ENCODE peak calls at places on chromosomes 6 and 20, in eight cellular contexts. One of them, this sample, is unnamed.

GRCh38 chr20:48826883-48827771 is 672 bp downstream of the PREX1 start:
- DNase-seq in aorta: peak; percentile 88
- DNase-seq in PC-3: peak; percentile 24
- DNase-seq in GM12892: no peak
- DNase-seq in activated T-cell treated with anti-CD3 and anti-CD28 coated beads, Interleukin-2, amount 50 U/mL, for 4 hours: no peak
- DNase-seq in fibroblast of pulmonary artery: no peak
- DNase-seq in activated naive CD4-positive, alpha-beta T cell treated with anti-CD3 and anti-CD28 coated beads for 36 hours: no peak
- DNase-seq in ACHN: peak; percentile 27
- DNase-seq in this sample: peak; percentile 47

GRCh38 chr20:18632196-18632789 is 44.4 kb downstream of the DTD1 start:
- DNase-seq in activated naive CD4-positive, alpha-beta T cell treated with anti-CD3 and anti-CD28 coated beads for 36 hours: peak; percentile 66
- DNase-seq in aorta: peak; percentile 81
- DNase-seq in GM12892: peak; percentile 22
- DNase-seq in PC-3: peak; percentile 67
- DNase-seq in fibroblast of pulmonary artery: peak; percentile 74
- DNase-seq in activated T-cell treated with anti-CD3 and anti-CD28 coated beads, Interleukin-2, amount 50 U/mL, for 4 hours: peak; percentile 32
- DNase-seq in ACHN: peak; percentile 44
- DNase-seq in this sample: peak; percentile 70

GRCh38 chr6:65979120-65979519 is 272.1 kb upstream of the EYS start:
- DNase-seq in GM12892: no peak
- DNase-seq in PC-3: peak; percentile 60
- DNase-seq in fibroblast of pulmonary artery: peak; percentile 1
- DNase-seq in ACHN: no peak
- DNase-seq in activated T-cell treated with anti-CD3 and anti-CD28 coated beads, Interleukin-2, amount 50 U/mL, for 4 hours: no peak
- DNase-seq in aorta: no peak
- DNase-seq in activated naive CD4-positive, alpha-beta T cell treated with anti-CD3 and anti-CD28 coated beads for 36 hours: no peak
- DNase-seq in this sample: no peak

GRCh38 chr6:113203135-113203534 is 654.0 kb upstream of the MARCKS start:
- DNase-seq in activated naive CD4-positive, alpha-beta T cell treated with anti-CD3 and anti-CD28 coated beads for 36 hours: no peak
- DNase-seq in fibroblast of pulmonary artery: no peak
- DNase-seq in activated T-cell treated with anti-CD3 and anti-CD28 coated beads, Interleukin-2, amount 50 U/mL, for 4 hours: no peak
- DNase-seq in PC-3: no peak
- DNase-seq in aorta: no peak
- DNase-seq in GM12892: no peak
- DNase-seq in ACHN: no peak
- DNase-seq in this sample: no peak

GRCh38 chr6:27662770-27663169 is 189.9 kb upstream of the ZNF184 start:
- DNase-seq in GM12892: no peak
- DNase-seq in activated T-cell treated with anti-CD3 and anti-CD28 coated beads, Interleukin-2, amount 50 U/mL, for 4 hours: no peak
- DNase-seq in PC-3: no peak
- DNase-seq in aorta: no peak
- DNase-seq in activated naive CD4-positive, alpha-beta T cell treated with anti-CD3 and anti-CD28 coated beads for 36 hours: no peak
- DNase-seq in fibroblast of pulmonary artery: no peak
- DNase-seq in ACHN: no peak
- DNase-seq in this sample: no peak

GRCh38 chr6:149566372-149567193 is at the start of gene GINM1:
- DNase-seq in ACHN: peak; percentile 53
- DNase-seq in GM12892: no peak
- DNase-seq in activated naive CD4-positive, alpha-beta T cell treated with anti-CD3 and anti-CD28 coated beads for 36 hours: peak; percentile 55
- DNase-seq in PC-3: peak; percentile 45
- DNase-seq in activated T-cell treated with anti-CD3 and anti-CD28 coated beads, Interleukin-2, amount 50 U/mL, for 4 hours: peak; percentile 42
- DNase-seq in fibroblast of pulmonary artery: peak; percentile 36
- DNase-seq in aorta: peak; percentile 84
- DNase-seq in this sample: peak; percentile 53

GRCh38 chr6:19895866-19896579 is 58.9 kb downstream of the ID4 start:
- DNase-seq in GM12892: no peak
- DNase-seq in aorta: no peak
- DNase-seq in PC-3: peak; percentile 38
- DNase-seq in activated T-cell treated with anti-CD3 and anti-CD28 coated beads, Interleukin-2, amount 50 U/mL, for 4 hours: no peak
- DNase-seq in activated naive CD4-positive, alpha-beta T cell treated with anti-CD3 and anti-CD28 coated beads for 36 hours: no peak
- DNase-seq in ACHN: no peak
- DNase-seq in fibroblast of pulmonary artery: no peak
- DNase-seq in this sample: no peak

GRCh38 chr6:156617376-156617775 is 159.8 kb upstream of the ARID1B start:
- DNase-seq in fibroblast of pulmonary artery: peak; percentile 78
- DNase-seq in ACHN: no peak
- DNase-seq in aorta: no peak
- DNase-seq in activated naive CD4-positive, alpha-beta T cell treated with anti-CD3 and anti-CD28 coated beads for 36 hours: no peak
- DNase-seq in PC-3: no peak
- DNase-seq in activated T-cell treated with anti-CD3 and anti-CD28 coated beads, Interleukin-2, amount 50 U/mL, for 4 hours: no peak
- DNase-seq in GM12892: no peak
- DNase-seq in this sample: no peak

GRCh38 chr6:42300701-42301100 is 83.0 kb upstream of the MRPS10 start:
- DNase-seq in activated naive CD4-positive, alpha-beta T cell treated with anti-CD3 and anti-CD28 coated beads for 36 hours: no peak
- DNase-seq in fibroblast of pulmonary artery: no peak
- DNase-seq in PC-3: peak; percentile 54
- DNase-seq in activated T-cell treated with anti-CD3 and anti-CD28 coated beads, Interleukin-2, amount 50 U/mL, for 4 hours: no peak
- DNase-seq in GM12892: no peak
- DNase-seq in aorta: no peak
- DNase-seq in ACHN: no peak
- DNase-seq in this sample: no peak

GRCh38 chr6:122665929-122666328 is 55.7 kb downstream of the PKIB start:
- DNase-seq in GM12892: no peak
- DNase-seq in aorta: no peak
- DNase-seq in ACHN: no peak
- DNase-seq in PC-3: no peak
- DNase-seq in activated T-cell treated with anti-CD3 and anti-CD28 coated beads, Interleukin-2, amount 50 U/mL, for 4 hours: no peak
- DNase-seq in activated naive CD4-positive, alpha-beta T cell treated with anti-CD3 and anti-CD28 coated beads for 36 hours: no peak
- DNase-seq in fibroblast of pulmonary artery: no peak
- DNase-seq in this sample: no peak

GRCh38 chr6:101728388-101728787 is 334.9 kb downstream of the GRIK2 start:
- DNase-seq in PC-3: no peak
- DNase-seq in aorta: no peak
- DNase-seq in activated naive CD4-positive, alpha-beta T cell treated with anti-CD3 and anti-CD28 coated beads for 36 hours: no peak
- DNase-seq in activated T-cell treated with anti-CD3 and anti-CD28 coated beads, Interleukin-2, amount 50 U/mL, for 4 hours: no peak
- DNase-seq in fibroblast of pulmonary artery: no peak
- DNase-seq in ACHN: no peak
- DNase-seq in GM12892: no peak
- DNase-seq in this sample: no peak

GRCh38 chr6:112539355-112539754 is 192.2 kb downstream of the RFPL4B start:
- DNase-seq in fibroblast of pulmonary artery: no peak
- DNase-seq in aorta: no peak
- DNase-seq in activated naive CD4-positive, alpha-beta T cell treated with anti-CD3 and anti-CD28 coated beads for 36 hours: no peak
- DNase-seq in activated T-cell treated with anti-CD3 and anti-CD28 coated beads, Interleukin-2, amount 50 U/mL, for 4 hours: no peak
- DNase-seq in PC-3: no peak
- DNase-seq in ACHN: no peak
- DNase-seq in GM12892: no peak
- DNase-seq in this sample: no peak

GRCh38 chr6:129592516-129593232 is 117.3 kb downstream of the ARHGAP18 start:
- DNase-seq in ACHN: no peak
- DNase-seq in PC-3: peak; percentile 50
- DNase-seq in aorta: no peak
- DNase-seq in fibroblast of pulmonary artery: no peak
- DNase-seq in activated naive CD4-positive, alpha-beta T cell treated with anti-CD3 and anti-CD28 coated beads for 36 hours: peak; percentile 35
- DNase-seq in GM12892: no peak
- DNase-seq in activated T-cell treated with anti-CD3 and anti-CD28 coated beads, Interleukin-2, amount 50 U/mL, for 4 hours: no peak
- DNase-seq in this sample: no peak

GRCh38 chr6:22248513-22249308 is 48.1 kb downstream of the PRL start:
- DNase-seq in aorta: no peak
- DNase-seq in ACHN: peak; percentile 88
- DNase-seq in GM12892: no peak
- DNase-seq in activated T-cell treated with anti-CD3 and anti-CD28 coated beads, Interleukin-2, amount 50 U/mL, for 4 hours: no peak
- DNase-seq in PC-3: peak; percentile 93
- DNase-seq in activated naive CD4-positive, alpha-beta T cell treated with anti-CD3 and anti-CD28 coated beads for 36 hours: no peak
- DNase-seq in fibroblast of pulmonary artery: peak; percentile 79
- DNase-seq in this sample: no peak

GRCh38 chr20:60210779-60211617 is 252.8 kb downstream of the CDH26 start:
- DNase-seq in PC-3: peak; percentile 68
- DNase-seq in GM12892: peak; percentile 32
- DNase-seq in aorta: peak; percentile 79
- DNase-seq in fibroblast of pulmonary artery: peak; percentile 46
- DNase-seq in activated naive CD4-positive, alpha-beta T cell treated with anti-CD3 and anti-CD28 coated beads for 36 hours: peak; percentile 71
- DNase-seq in activated T-cell treated with anti-CD3 and anti-CD28 coated beads, Interleukin-2, amount 50 U/mL, for 4 hours: peak; percentile 40
- DNase-seq in ACHN: peak; percentile 53
- DNase-seq in this sample: peak; percentile 63

GRCh38 chr20:52268184-52268583 is 76.6 kb upstream of the ZFP64 start:
- DNase-seq in activated naive CD4-positive, alpha-beta T cell treated with anti-CD3 and anti-CD28 coated beads for 36 hours: no peak
- DNase-seq in ACHN: no peak
- DNase-seq in activated T-cell treated with anti-CD3 and anti-CD28 coated beads, Interleukin-2, amount 50 U/mL, for 4 hours: no peak
- DNase-seq in GM12892: no peak
- DNase-seq in PC-3: no peak
- DNase-seq in fibroblast of pulmonary artery: peak; percentile 6
- DNase-seq in aorta: no peak
- DNase-seq in this sample: no peak

GRCh38 chr6:150310539-150310938 is 58.3 kb upstream of the IYD start:
- DNase-seq in PC-3: no peak
- DNase-seq in ACHN: no peak
- DNase-seq in GM12892: no peak
- DNase-seq in fibroblast of pulmonary artery: no peak
- DNase-seq in aorta: no peak
- DNase-seq in activated naive CD4-positive, alpha-beta T cell treated with anti-CD3 and anti-CD28 coated beads for 36 hours: no peak
- DNase-seq in activated T-cell treated with anti-CD3 and anti-CD28 coated beads, Interleukin-2, amount 50 U/mL, for 4 hours: no peak
- DNase-seq in this sample: no peak

GRCh38 chr6:138242987-138243592 is 24.8 kb upstream of the PBOV1 start:
- DNase-seq in GM12892: no peak
- DNase-seq in activated naive CD4-positive, alpha-beta T cell treated with anti-CD3 and anti-CD28 coated beads for 36 hours: no peak
- DNase-seq in activated T-cell treated with anti-CD3 and anti-CD28 coated beads, Interleukin-2, amount 50 U/mL, for 4 hours: no peak
- DNase-seq in ACHN: no peak
- DNase-seq in PC-3: peak; percentile 20
- DNase-seq in aorta: no peak
- DNase-seq in fibroblast of pulmonary artery: no peak
- DNase-seq in this sample: no peak

GRCh38 chr6:41546866-41547798 is 951 bp downstream of the FOXP4 start:
- DNase-seq in GM12892: peak; percentile 45
- DNase-seq in activated naive CD4-positive, alpha-beta T cell treated with anti-CD3 and anti-CD28 coated beads for 36 hours: peak; percentile 55
- DNase-seq in fibroblast of pulmonary artery: peak; percentile 51
- DNase-seq in PC-3: peak; percentile 33
- DNase-seq in aorta: peak; percentile 81
- DNase-seq in activated T-cell treated with anti-CD3 and anti-CD28 coated beads, Interleukin-2, amount 50 U/mL, for 4 hours: no peak
- DNase-seq in ACHN: peak; percentile 36
- DNase-seq in this sample: peak; percentile 49

GRCh38 chr6:158043008-158043407 is 61.3 kb downstream of the SYNJ2 start:
- DNase-seq in GM12892: no peak
- DNase-seq in ACHN: no peak
- DNase-seq in PC-3: no peak
- DNase-seq in activated T-cell treated with anti-CD3 and anti-CD28 coated beads, Interleukin-2, amount 50 U/mL, for 4 hours: peak; percentile 1
- DNase-seq in aorta: peak; percentile 70
- DNase-seq in fibroblast of pulmonary artery: no peak
- DNase-seq in activated naive CD4-positive, alpha-beta T cell treated with anti-CD3 and anti-CD28 coated beads for 36 hours: no peak
- DNase-seq in this sample: no peak

GRCh38 chr6:1436334-1437306 is 47.2 kb downstream of the FOXF2 start:
- DNase-seq in activated T-cell treated with anti-CD3 and anti-CD28 coated beads, Interleukin-2, amount 50 U/mL, for 4 hours: peak; percentile 15
- DNase-seq in fibroblast of pulmonary artery: peak; percentile 76
- DNase-seq in GM12892: peak; percentile 48
- DNase-seq in aorta: no peak
- DNase-seq in activated naive CD4-positive, alpha-beta T cell treated with anti-CD3 and anti-CD28 coated beads for 36 hours: peak; percentile 63
- DNase-seq in PC-3: peak; percentile 92
- DNase-seq in ACHN: peak; percentile 67
- DNase-seq in this sample: peak; percentile 64

GRCh38 chr20:23349338-23350006 is 1.1 kb upstream of the NXT1 start:
- DNase-seq in activated naive CD4-positive, alpha-beta T cell treated with anti-CD3 and anti-CD28 coated beads for 36 hours: no peak
- DNase-seq in PC-3: peak; percentile 65
- DNase-seq in fibroblast of pulmonary artery: no peak
- DNase-seq in GM12892: no peak
- DNase-seq in activated T-cell treated with anti-CD3 and anti-CD28 coated beads, Interleukin-2, amount 50 U/mL, for 4 hours: no peak
- DNase-seq in aorta: no peak
- DNase-seq in ACHN: no peak
- DNase-seq in this sample: no peak

GRCh38 chr20:5973172-5973571 is 22.7 kb downstream of the MCM8 start:
- DNase-seq in aorta: no peak
- DNase-seq in PC-3: peak; percentile 97
- DNase-seq in fibroblast of pulmonary artery: peak; percentile 38
- DNase-seq in activated naive CD4-positive, alpha-beta T cell treated with anti-CD3 and anti-CD28 coated beads for 36 hours: no peak
- DNase-seq in GM12892: no peak
- DNase-seq in activated T-cell treated with anti-CD3 and anti-CD28 coated beads, Interleukin-2, amount 50 U/mL, for 4 hours: no peak
- DNase-seq in ACHN: peak; percentile 94
- DNase-seq in this sample: no peak

GRCh38 chr6:44292661-44293365 is 20.3 kb downstream of the AARS2 start:
- DNase-seq in ACHN: no peak
- DNase-seq in aorta: peak; percentile 12
- DNase-seq in PC-3: no peak
- DNase-seq in activated naive CD4-positive, alpha-beta T cell treated with anti-CD3 and anti-CD28 coated beads for 36 hours: no peak
- DNase-seq in activated T-cell treated with anti-CD3 and anti-CD28 coated beads, Interleukin-2, amount 50 U/mL, for 4 hours: no peak
- DNase-seq in fibroblast of pulmonary artery: no peak
- DNase-seq in GM12892: no peak
- DNase-seq in this sample: peak; percentile 5

GRCh38 chr20:56171087-56172012 is 77.2 kb upstream of the MC3R start:
- DNase-seq in fibroblast of pulmonary artery: no peak
- DNase-seq in ACHN: peak; percentile 8
- DNase-seq in GM12892: no peak
- DNase-seq in aorta: no peak
- DNase-seq in activated T-cell treated with anti-CD3 and anti-CD28 coated beads, Interleukin-2, amount 50 U/mL, for 4 hours: no peak
- DNase-seq in PC-3: peak; percentile 40
- DNase-seq in activated naive CD4-positive, alpha-beta T cell treated with anti-CD3 and anti-CD28 coated beads for 36 hours: no peak
- DNase-seq in this sample: no peak

GRCh38 chr6:11552390-11552789 is 14.8 kb downstream of the TMEM170B start:
- DNase-seq in activated T-cell treated with anti-CD3 and anti-CD28 coated beads, Interleukin-2, amount 50 U/mL, for 4 hours: no peak
- DNase-seq in PC-3: no peak
- DNase-seq in aorta: no peak
- DNase-seq in fibroblast of pulmonary artery: no peak
- DNase-seq in activated naive CD4-positive, alpha-beta T cell treated with anti-CD3 and anti-CD28 coated beads for 36 hours: no peak
- DNase-seq in GM12892: no peak
- DNase-seq in ACHN: no peak
- DNase-seq in this sample: no peak

GRCh38 chr6:146336200-146336599 is 207.4 kb upstream of the RAB32 start:
- DNase-seq in GM12892: no peak
- DNase-seq in activated T-cell treated with anti-CD3 and anti-CD28 coated beads, Interleukin-2, amount 50 U/mL, for 4 hours: no peak
- DNase-seq in PC-3: no peak
- DNase-seq in ACHN: no peak
- DNase-seq in activated naive CD4-positive, alpha-beta T cell treated with anti-CD3 and anti-CD28 coated beads for 36 hours: no peak
- DNase-seq in aorta: no peak
- DNase-seq in fibroblast of pulmonary artery: peak; percentile 59
- DNase-seq in this sample: no peak

GRCh38 chr20:19449051-19449450 is 236.6 kb downstream of the SLC24A3 start:
- DNase-seq in ACHN: no peak
- DNase-seq in PC-3: no peak
- DNase-seq in aorta: peak; percentile 89
- DNase-seq in activated T-cell treated with anti-CD3 and anti-CD28 coated beads, Interleukin-2, amount 50 U/mL, for 4 hours: no peak
- DNase-seq in GM12892: no peak
- DNase-seq in activated naive CD4-positive, alpha-beta T cell treated with anti-CD3 and anti-CD28 coated beads for 36 hours: no peak
- DNase-seq in fibroblast of pulmonary artery: no peak
- DNase-seq in this sample: no peak

GRCh38 chr6:111727798-111728197 is 122.1 kb upstream of the TRAF3IP2 start:
- DNase-seq in PC-3: peak; percentile 27
- DNase-seq in activated naive CD4-positive, alpha-beta T cell treated with anti-CD3 and anti-CD28 coated beads for 36 hours: no peak
- DNase-seq in ACHN: no peak
- DNase-seq in GM12892: no peak
- DNase-seq in aorta: no peak
- DNase-seq in activated T-cell treated with anti-CD3 and anti-CD28 coated beads, Interleukin-2, amount 50 U/mL, for 4 hours: no peak
- DNase-seq in fibroblast of pulmonary artery: peak; percentile 46
- DNase-seq in this sample: no peak

GRCh38 chr6:83708546-83708969 is 343 bp downstream of the SNAP91 start:
- DNase-seq in PC-3: no peak
- DNase-seq in aorta: peak; percentile 73
- DNase-seq in fibroblast of pulmonary artery: peak; percentile 4
- DNase-seq in GM12892: peak; percentile 10
- DNase-seq in activated T-cell treated with anti-CD3 and anti-CD28 coated beads, Interleukin-2, amount 50 U/mL, for 4 hours: no peak
- DNase-seq in activated naive CD4-positive, alpha-beta T cell treated with anti-CD3 and anti-CD28 coated beads for 36 hours: no peak
- DNase-seq in ACHN: no peak
- DNase-seq in this sample: peak; percentile 73

GRCh38 chr20:23160536-23161243 is 74.6 kb upstream of the CD93 start:
- DNase-seq in aorta: no peak
- DNase-seq in activated T-cell treated with anti-CD3 and anti-CD28 coated beads, Interleukin-2, amount 50 U/mL, for 4 hours: no peak
- DNase-seq in activated naive CD4-positive, alpha-beta T cell treated with anti-CD3 and anti-CD28 coated beads for 36 hours: no peak
- DNase-seq in PC-3: no peak
- DNase-seq in ACHN: no peak
- DNase-seq in fibroblast of pulmonary artery: peak; percentile 48
- DNase-seq in GM12892: no peak
- DNase-seq in this sample: no peak

GRCh38 chr20:64030371-64031134 is 5.4 kb upstream of the C20orf204 start:
- DNase-seq in activated T-cell treated with anti-CD3 and anti-CD28 coated beads, Interleukin-2, amount 50 U/mL, for 4 hours: no peak
- DNase-seq in ACHN: no peak
- DNase-seq in GM12892: no peak
- DNase-seq in aorta: no peak
- DNase-seq in PC-3: no peak
- DNase-seq in fibroblast of pulmonary artery: no peak
- DNase-seq in activated naive CD4-positive, alpha-beta T cell treated with anti-CD3 and anti-CD28 coated beads for 36 hours: no peak
- DNase-seq in this sample: no peak